ENCODE peak calls at places on chromosomes 1 and 21, in four cellular contexts. N, Z, D and T are unnamed samples.
A peak's percentile ranks its signal among the peaks of the same experiment; 100 is the strongest.

GRCh38 chr1:38152351-38153082 is 105.9 kb upstream of the POU3F1 start:
- DNase-seq in N (no peak), Z (no peak), D (peak; percentile 23), T (no peak)

GRCh38 chr1:11828511-11828910 is 19.1 kb downstream of the NPPA start:
- DNase-seq in N (no peak), Z (no peak), D (no peak), T (no peak)

GRCh38 chr1:2596530-2597333 is 10.2 kb downstream of the PRXL2B start:
- DNase-seq in N (no peak), Z (no peak), D (no peak), T (no peak)

GRCh38 chr1:98400446-98400845 is 261.1 kb upstream of the SNX7 start:
- DNase-seq in N (no peak), Z (no peak), D (no peak), T (no peak)

GRCh38 chr1:1337793-1338147 is 6.7 kb downstream of the TAS1R3 start:
- DNase-seq in N (no peak), Z (no peak), D (peak; percentile 87), T (no peak)

GRCh38 chr1:12661606-12662219 is 17.8 kb downstream of the AADACL4 start:
- DNase-seq in N (no peak), Z (no peak), D (no peak), T (no peak)

GRCh38 chr21:39874759-39875158 is 7.5 kb downstream of the PCP4 start:
- DNase-seq in N (no peak), Z (no peak), D (no peak), T (no peak)

GRCh38 chr1:153801028-153801625 is 25.9 kb downstream of the SLC27A3 start:
- DNase-seq in N (no peak), Z (no peak), D (no peak), T (no peak)

GRCh38 chr1:179876289-179876715 is 1.3 kb downstream of the TOR1AIP2 start:
- DNase-seq in N (no peak), Z (no peak), D (peak; percentile 40), T (peak; percentile 22)

GRCh38 chr1:28897789-28898188 is 16.6 kb upstream of the EPB41 start:
- DNase-seq in N (no peak), Z (no peak), D (no peak), T (no peak)

GRCh38 chr1:182784556-182785171 is 4.9 kb upstream of the NPL start:
- DNase-seq in N (no peak), Z (peak; percentile 58), D (peak; percentile 35), T (no peak)

GRCh38 chr1:156657161-156657970 is 15.4 kb downstream of the BCAN start:
- DNase-seq in N (peak; percentile 81), Z (no peak), D (peak; percentile 80), T (no peak)

GRCh38 chr1:116710326-116711060 is 43.0 kb upstream of the IGSF3 start:
- DNase-seq in N (no peak), Z (no peak), D (no peak), T (no peak)

GRCh38 chr21:25790122-25790951 is 55.6 kb downstream of the GABPA start:
- DNase-seq in N (no peak), Z (no peak), D (peak; percentile 40), T (no peak)

GRCh38 chr1:38029725-38030511 is 16.7 kb downstream of the POU3F1 start:
- DNase-seq in N (peak; percentile 51), Z (no peak), D (peak; percentile 77), T (no peak)

GRCh38 chr1:31575373-31576140 is 758 bp upstream of the TINAGL1 start:
- DNase-seq in N (no peak), Z (no peak), D (peak; percentile 85), T (no peak)

GRCh38 chr1:218273757-218274505 is 11.2 kb upstream of the RRP15 start:
- DNase-seq in N (no peak), Z (no peak), D (no peak), T (no peak)

GRCh38 chr21:42237577-42237976 is 18.6 kb downstream of the ABCG1 start:
- DNase-seq in N (no peak), Z (no peak), D (no peak), T (no peak)

GRCh38 chr1:157135646-157136045 is 2.5 kb downstream of the ETV3 start:
- DNase-seq in N (no peak), Z (no peak), D (no peak), T (no peak)

GRCh38 chr1:229874150-229874549 is 192.9 kb upstream of the GALNT2 start:
- DNase-seq in N (no peak), Z (no peak), D (no peak), T (no peak)

DNA sequence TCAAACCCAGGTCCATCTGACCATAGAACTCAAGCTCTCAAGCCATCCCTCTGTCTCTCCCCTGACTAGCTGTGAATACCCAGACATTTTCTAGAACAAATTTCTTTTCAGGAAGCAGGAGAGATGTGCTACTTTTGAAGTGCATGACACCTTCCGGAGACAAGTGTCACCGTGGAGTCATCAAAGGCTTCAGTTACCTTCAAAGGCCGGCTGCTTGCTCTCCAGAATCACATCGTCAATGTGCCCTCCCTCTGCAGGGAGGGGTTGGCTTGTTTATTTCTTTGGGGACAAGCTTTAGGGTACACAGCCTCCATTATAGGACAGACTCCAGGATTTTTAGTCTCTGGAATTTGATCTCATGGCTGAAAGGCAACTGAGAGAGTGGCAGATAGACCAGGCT is 37.7 kb upstream of the IGSF21 start:
- DNase-seq in N (no peak), Z (no peak), D (no peak), T (no peak)
- H3K27ac ChIP-seq in N (no peak overlapping the region), Z (no peak overlapping the region), D (no peak overlapping the region), T (no peak overlapping the region)

GRCh38 chr1:27789511-27790154 is 16.6 kb downstream of the STX12 start:
- DNase-seq in N (no peak), Z (no peak), D (no peak), T (no peak)
- H3K27ac ChIP-seq in N (peak overlapping the region; percentile 62), Z (no peak overlapping the region), D (no peak overlapping the region), T (peak overlapping the region; percentile 53)

DNA sequence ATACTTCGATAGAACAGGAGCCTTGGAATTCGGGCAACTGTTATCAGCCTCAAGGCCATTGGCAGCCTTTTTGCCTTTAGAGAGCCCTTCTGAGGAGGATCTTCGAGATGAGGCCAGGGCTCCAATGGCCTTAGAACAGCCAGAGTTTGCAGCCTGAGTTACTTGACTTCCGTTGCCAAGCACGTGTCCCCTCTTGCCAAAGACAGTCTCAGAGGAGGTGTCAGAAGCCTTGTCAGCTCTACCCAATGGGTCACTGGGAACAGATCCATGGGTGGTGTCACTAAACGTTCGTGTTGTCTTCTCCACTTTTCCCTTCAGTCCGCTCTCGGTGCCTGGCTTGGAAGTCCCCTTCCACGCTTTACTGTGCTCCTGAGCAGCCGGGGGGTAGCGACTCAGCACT is 73.2 kb downstream of the KDM1A start:
- DNase-seq in N (no peak), Z (no peak), D (no peak), T (no peak)
- H3K27ac ChIP-seq in N (no peak overlapping the region), Z (no peak overlapping the region), D (peak overlapping the region; percentile 23), T (no peak overlapping the region)

GRCh38 chr1:164739189-164739588 is 180.2 kb downstream of the PBX1 start:
- DNase-seq in N (no peak), Z (no peak), D (no peak), T (no peak)

GRCh38 chr1:164731161-164731747 is 172.3 kb downstream of the PBX1 start:
- DNase-seq in N (no peak), Z (no peak), D (no peak), T (no peak)

GRCh38 chr1:164733070-164733469 is 174.1 kb downstream of the PBX1 start:
- DNase-seq in N (no peak), Z (no peak), D (no peak), T (peak; percentile 27)

GRCh38 chr1:164733734-164734133 is 174.8 kb downstream of the PBX1 start:
- DNase-seq in N (no peak), Z (no peak), D (no peak), T (no peak)

GRCh38 chr1:164735315-164736052 is 176.5 kb downstream of the PBX1 start:
- DNase-seq in N (no peak), Z (no peak), D (no peak), T (peak; percentile 67)
- H3K27ac ChIP-seq in N (no peak overlapping the region), Z (no peak overlapping the region), D (no peak overlapping the region), T (peak overlapping the region; percentile 33)